ENCODE peak calls at places on chromosome 15, in eight cellular contexts. G, Z, W, O, B, E, P and V are unnamed samples.

GRCh38 chr15:68208641-68209240 is 3.6 kb upstream of the CALML4 start:
- DNase-seq in G (no peak), Z (no peak), W (no peak), O (no peak), B (peak; percentile 13), E (no peak), P (no peak), V (no peak)

GRCh38 chr15:82312611-82313349 is 36.5 kb downstream of the GOLGA6L10 start:
- DNase-seq in G (peak; percentile 31), Z (no peak), W (peak; percentile 51), O (no peak), B (no peak), E (no peak), P (peak; percentile 49), V (no peak)

GRCh38 chr15:37246065-37246464 is 145.7 kb upstream of the MEIS2 start:
- DNase-seq in G (no peak), Z (no peak), W (no peak), O (no peak), B (no peak), E (no peak), P (no peak), V (no peak)

GRCh38 chr15:89792106-89792805 is 16.1 kb downstream of the MESP2 start:
- DNase-seq in G (no peak), Z (no peak), W (no peak), O (no peak), B (no peak), E (no peak), P (no peak), V (no peak)

GRCh38 chr15:43286074-43286473 is 19.3 kb upstream of the TGM5 start:
- DNase-seq in G (no peak), Z (no peak), W (peak; percentile 61), O (no peak), B (no peak), E (no peak), P (no peak), V (no peak)

GRCh38 chr15:86493884-86494283 is 414.2 kb downstream of the AGBL1 start:
- DNase-seq in G (no peak), Z (no peak), W (no peak), O (no peak), B (no peak), E (no peak), P (no peak), V (no peak)

GRCh38 chr15:68264282-68264681 is 13.3 kb upstream of the FEM1B start:
- DNase-seq in G (no peak), Z (no peak), W (no peak), O (no peak), B (no peak), E (no peak), P (no peak), V (no peak)

GRCh38 chr15:70777156-70777926 is 14.0 kb upstream of the UACA start:
- DNase-seq in G (no peak), Z (no peak), W (no peak), O (no peak), B (no peak), E (no peak), P (no peak), V (no peak)

GRCh38 chr15:40960151-40960885 is 7.0 kb downstream of the CHAC1 start:
- DNase-seq in G (no peak), Z (no peak), W (no peak), O (no peak), B (no peak), E (no peak), P (no peak), V (no peak)

GRCh38 chr15:51924146-51925068 is 47.2 kb downstream of the LEO1 start:
- DNase-seq in G (no peak), Z (peak; percentile 12), W (no peak), O (no peak), B (no peak), E (no peak), P (no peak), V (no peak)

GRCh38 chr15:56886450-56886856 is 32.0 kb upstream of the TCF12 start:
- DNase-seq in G (no peak), Z (no peak), W (no peak), O (no peak), B (peak; percentile 25), E (no peak), P (no peak), V (peak; percentile 17)

GRCh38 chr15:40908095-40908494 is 13.8 kb downstream of the VPS18 start:
- DNase-seq in G (no peak), Z (no peak), W (no peak), O (no peak), B (no peak), E (no peak), P (no peak), V (no peak)

GRCh38 chr15:41417418-41417811 is 520 bp downstream of the RTF1 start:
- DNase-seq in G (no peak), Z (peak; percentile 55), W (no peak), O (peak; percentile 29), B (no peak), E (peak; percentile 30), P (peak; percentile 14), V (no peak)

GRCh38 chr15:64635486-64635815 is 139.9 kb downstream of the RBPMS2 start:
- DNase-seq in G (no peak), Z (no peak), W (no peak), O (peak; percentile 96), B (peak; percentile 50), E (no peak), P (peak; percentile 59), V (no peak)

GRCh38 chr15:57890351-57890750 is 175.2 kb downstream of the ALDH1A2 start:
- DNase-seq in G (no peak), Z (no peak), W (no peak), O (peak; percentile 71), B (no peak), E (no peak), P (peak; percentile 36), V (no peak)

GRCh38 chr15:38192496-38192895 is 60.1 kb upstream of the SPRED1 start:
- DNase-seq in G (no peak), Z (no peak), W (no peak), O (no peak), B (no peak), E (no peak), P (no peak), V (no peak)

GRCh38 chr15:22241451-22241850 is 161.1 kb downstream of the OR4M2 start:
- DNase-seq in G (no peak), Z (no peak), W (no peak), O (no peak), B (no peak), E (no peak), P (no peak), V (no peak)

GRCh38 chr15:47950447-47950846 is 170.3 kb upstream of the SLC24A5 start:
- DNase-seq in G (no peak), Z (no peak), W (no peak), O (no peak), B (no peak), E (no peak), P (no peak), V (no peak)

GRCh38 chr15:27967541-27967940 is 131.6 kb downstream of the OCA2 start:
- DNase-seq in G (no peak), Z (no peak), W (no peak), O (no peak), B (no peak), E (no peak), P (no peak), V (no peak)

GRCh38 chr15:72319360-72319984 is 485 bp downstream of the CELF6 start:
- DNase-seq in G (peak; percentile 88), Z (peak; percentile 97), W (peak; percentile 86), O (peak; percentile 43), B (peak; percentile 47), E (peak; percentile 82), P (peak; percentile 42), V (peak; percentile 73)

GRCh38 chr15:65451989-65452388 is 29.2 kb upstream of the IGDCC4 start:
- DNase-seq in G (no peak), Z (no peak), W (no peak), O (no peak), B (no peak), E (no peak), P (no peak), V (no peak)

DNA sequence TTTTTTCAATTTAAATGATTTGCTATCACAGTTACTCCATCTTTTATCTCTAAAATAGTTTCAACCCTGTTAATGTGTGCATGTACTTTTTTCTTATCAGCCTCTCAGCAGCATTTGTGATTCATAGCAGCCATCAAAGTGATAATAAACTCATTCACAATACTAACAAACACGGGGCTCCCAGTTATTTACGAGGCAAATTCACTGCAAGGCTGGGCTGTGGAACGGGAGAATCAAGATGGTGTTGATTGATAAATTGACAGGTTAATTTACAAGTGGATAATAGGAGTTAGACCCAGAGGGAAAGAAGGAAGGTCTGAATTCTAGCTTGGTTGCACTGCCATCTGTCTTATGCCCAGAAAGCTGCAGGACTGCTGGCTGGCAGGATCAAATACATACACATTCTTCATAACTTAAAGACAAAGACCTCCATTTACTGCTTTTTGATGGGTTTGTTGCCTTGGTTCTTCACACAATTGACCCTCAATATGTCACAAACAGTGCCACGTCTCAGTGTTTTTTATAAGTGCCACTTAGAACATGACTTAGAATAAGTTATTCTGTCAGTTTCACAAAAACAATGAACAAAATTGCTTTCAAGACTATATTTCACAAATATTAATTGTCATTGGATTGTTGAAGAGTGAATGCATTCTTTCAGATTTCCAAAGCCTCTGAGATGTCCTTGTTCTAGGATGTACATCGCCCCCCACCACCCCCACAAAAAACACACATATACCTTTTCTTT is 562.8 kb downstream of the NR2F2 start:
- DNase-seq in G (no peak), Z (peak; percentile 5), W (no peak), O (peak; percentile 16), B (no peak), E (no peak), P (no peak), V (no peak)
- TF ChIP-seq CTCF in G (no peak), Z (peak; percentile 55), W (peak; percentile 81), O (peak; percentile 36), B (peak; percentile 63), E (peak; percentile 62), P (no peak), V (no peak)

GRCh38 chr15:48963524-48964113 is at the start of gene SHC4:
- DNase-seq in G (peak; percentile 71), Z (peak; percentile 63), W (no peak), O (peak; percentile 88), B (peak; percentile 65), E (no peak), P (peak; percentile 79), V (no peak)
- TF ChIP-seq CTCF in G (no peak), Z (no peak), W (peak; percentile 39), O (peak; percentile 46), B (no peak), E (no peak), P (peak; percentile 36), V (no peak)

GRCh38 chr15:93614446-93615104 is 525.6 kb upstream of the RGMA start:
- DNase-seq in G (no peak), Z (no peak), W (no peak), O (no peak), B (no peak), E (no peak), P (no peak), V (no peak)

GRCh38 chr15:93619597-93619996 is 530.6 kb upstream of the RGMA start:
- DNase-seq in G (no peak), Z (no peak), W (no peak), O (no peak), B (no peak), E (no peak), P (no peak), V (no peak)

GRCh38 chr15:93617443-93617842 is 528.4 kb upstream of the RGMA start:
- DNase-seq in G (no peak), Z (no peak), W (no peak), O (no peak), B (no peak), E (no peak), P (no peak), V (no peak)
- TF ChIP-seq CTCF in G (no peak), Z (no peak), W (no peak), O (no peak), B (no peak), E (peak; percentile 56), P (no peak), V (no peak)

GRCh38 chr15:66685638-66686150 is 16.3 kb upstream of the SMAD6 start:
- DNase-seq in G (no peak), Z (no peak), W (no peak), O (no peak), B (no peak), E (no peak), P (no peak), V (no peak)
- TF ChIP-seq CTCF in G (peak; percentile 48), Z (no peak), W (peak; percentile 44), O (peak; percentile 49), B (no peak), E (peak; percentile 30), P (peak; percentile 27), V (no peak)